ENCODE peak calls at places on chromosomes 16 and 17, in five cellular contexts. C, D, G, W and S are unnamed samples.

GRCh38 chr17:66469890-66470289 is 167.5 kb downstream of the PRKCA start:
- DNase-seq in G (no peak), D (no peak), W (no peak), C (no peak), S (no peak)

GRCh38 chr17:70251704-70252103 is 82.4 kb downstream of the KCNJ2 start:
- DNase-seq in D (peak), C (no peak), G (no peak), W (no peak), S (no peak)

GRCh38 chr16:8676737-8677375 is 2.4 kb downstream of the ABAT start:
- DNase-seq in D (no peak), W (no peak), C (no peak), G (no peak), S (no peak)

GRCh38 chr17:8122391-8122922 is 1.4 kb downstream of the HES7 start:
- DNase-seq in C (peak), D (no peak), W (peak), G (no peak), S (peak)

GRCh38 chr16:14510939-14511797 is 118.9 kb downstream of the PARN start:
- DNase-seq in C (no peak), W (no peak), D (no peak), G (no peak), S (no peak)

GRCh38 chr16:3074860-3075545 is 9.6 kb downstream of the IL32 start:
- DNase-seq in D (no peak), G (no peak), C (no peak), W (no peak), S (no peak)

GRCh38 chr17:68460715-68461114 is 3.4 kb upstream of the WIPI1 start:
- DNase-seq in C (no peak), D (no peak), G (no peak), W (no peak), S (no peak)

GRCh38 chr17:15340966-15341365 is 431 bp downstream of the TEKT3 start:
- DNase-seq in W (no peak), G (no peak), C (peak), D (no peak), S (peak)

GRCh38 chr16:71188956-71189712 is 41.4 kb downstream of the HYDIN start:
- DNase-seq in C (no peak), G (no peak), D (no peak), W (no peak), S (no peak)

GRCh38 chr17:82449136-82449882 is 1.2 kb downstream of the CYBC1 start:
- DNase-seq in C (no peak), D (no peak), W (peak), G (no peak), S (no peak)

GRCh38 chr17:36525113-36525512 is 9.6 kb downstream of the MYO19 start:
- DNase-seq in W (no peak), C (no peak), G (no peak), D (no peak), S (no peak)

GRCh38 chr17:2924211-2924610 is 128.0 kb downstream of the RAP1GAP2 start:
- DNase-seq in C (no peak), G (no peak), W (no peak), D (no peak), S (no peak)

GRCh38 chr16:27237229-27238015 is 31.1 kb downstream of the NSMCE1 start:
- DNase-seq in D (peak), C (no peak), G (no peak), W (no peak), S (no peak)

GRCh38 chr17:69430488-69430887 is 16.0 kb downstream of the MAP2K6 start:
- DNase-seq in W (no peak), D (no peak), C (peak), G (no peak), S (no peak)

GRCh38 chr16:84543931-84544776 is 39.7 kb upstream of the MEAK7 start:
- DNase-seq in W (no peak), G (no peak), D (no peak), C (no peak), S (peak)

GRCh38 chr16:61148930-61149329 is 887.3 kb downstream of the CDH8 start:
- DNase-seq in C (peak), G (no peak), D (no peak), W (no peak), S (no peak)

GRCh38 chr17:37657202-37657601 is 14.0 kb upstream of the DDX52 start:
- DNase-seq in C (no peak), D (no peak), W (no peak), G (no peak), S (no peak)

GRCh38 chr17:37664214-37664613 is 21.0 kb upstream of the DDX52 start:
- DNase-seq in C (no peak), W (no peak), G (no peak), D (no peak), S (no peak)

GRCh38 chr17:37662358-37662757 is 19.1 kb upstream of the DDX52 start:
- DNase-seq in W (peak), D (no peak), C (no peak), G (no peak), S (peak)

GRCh38 chr17:37661372-37662014 is 18.2 kb upstream of the DDX52 start:
- DNase-seq in C (peak), D (no peak), G (no peak), W (no peak), S (no peak)

DNA sequence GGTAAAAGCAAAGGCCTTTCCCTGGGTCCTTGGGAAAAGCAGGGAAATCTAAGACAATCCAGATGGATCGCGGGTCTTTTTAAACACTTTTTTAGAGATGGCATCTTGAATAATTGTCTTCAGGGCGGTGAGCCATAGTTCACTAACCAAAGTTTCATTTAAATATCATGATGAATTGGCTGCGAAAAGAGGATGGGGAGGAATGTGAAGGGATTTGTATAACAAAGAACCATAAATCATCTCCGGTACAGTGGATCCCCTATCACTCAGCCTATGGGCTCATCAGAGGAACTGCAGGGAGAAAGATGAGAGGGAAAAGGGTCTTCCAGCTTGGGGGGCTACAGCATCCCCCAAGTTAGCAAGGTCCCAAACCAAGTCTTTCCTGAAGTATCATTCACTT is 16.6 kb upstream of the DDX52 start:
- DNase-seq in G (no peak), W (no peak), C (no peak), D (no peak), S (no peak)
- TF ChIP-seq CTCF in G (no peak), W (peak), C (no peak), D (no peak), S (no peak)

GRCh38 chr17:17155568-17155967 is 50.6 kb downstream of the PLD6 start:
- DNase-seq in D (no peak), G (no peak), W (no peak), C (no peak), S (no peak)
- TF ChIP-seq CTCF in D (no peak), G (no peak), W (no peak), C (no peak), S (no peak)

DNA sequence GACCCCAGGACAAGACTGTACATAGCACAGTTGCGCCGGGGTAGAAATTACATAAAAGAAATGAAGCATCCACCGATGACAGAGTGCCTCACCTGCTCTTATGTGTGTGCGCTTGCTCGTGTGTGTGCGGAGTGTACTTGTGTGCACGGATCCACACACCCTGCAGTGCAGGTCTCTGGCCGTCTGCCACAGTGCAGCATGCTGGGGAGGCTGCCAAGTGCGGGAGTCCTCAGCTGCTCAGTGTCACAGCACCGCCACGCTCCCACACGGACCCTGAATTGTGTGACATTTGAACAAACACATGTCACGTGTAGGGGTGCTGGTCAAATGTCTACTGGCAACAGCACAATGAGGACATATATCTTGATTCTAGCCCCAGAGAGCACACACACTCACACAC is 243.1 kb upstream of the MYOCD start:
- DNase-seq in G (no peak), C (no peak), D (no peak), W (no peak), S (no peak)
- TF ChIP-seq CTCF in G (no peak), C (no peak), D (no peak), W (no peak), S (no peak)

GRCh38 chr16:88035292-88035691 is 84.1 kb downstream of the BANP start:
- DNase-seq in D (no peak), C (no peak), W (no peak), G (no peak), S (no peak)
- TF ChIP-seq CTCF in D (no peak), C (no peak), W (no peak), G (no peak), S (no peak)

DNA sequence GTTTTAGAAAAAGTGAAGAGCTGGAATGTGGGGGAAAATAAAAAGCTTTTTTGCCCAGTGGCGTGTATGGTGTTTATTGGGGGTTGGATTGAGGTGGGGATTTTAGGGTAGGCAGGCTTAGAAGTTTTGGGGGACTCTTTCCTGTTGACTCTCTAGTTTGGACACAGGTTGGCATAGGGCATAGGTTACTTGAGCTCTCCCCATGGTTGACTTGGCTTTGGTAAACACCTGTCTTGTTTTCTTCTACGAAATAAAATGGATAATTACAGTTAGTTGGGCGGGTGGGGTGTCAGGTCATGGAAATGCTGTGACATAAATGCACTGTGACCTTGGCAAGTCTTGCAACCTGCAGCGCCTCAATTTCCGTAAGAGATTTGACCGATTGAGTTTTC is 680 bp upstream of the TAOK2 start:
- DNase-seq in G (no peak), D (no peak), W (no peak), C (no peak), S (no peak)
- TF ChIP-seq CTCF in G (no peak), D (no peak), W (no peak), C (no peak), S (no peak)

GRCh38 chr17:50919321-50920040 is 53.3 kb upstream of the TOB1 start:
- DNase-seq in G (peak), W (peak), C (peak), D (peak), S (peak)

GRCh38 chr17:50917418-50917743 is 51.2 kb upstream of the TOB1 start:
- DNase-seq in D (no peak), G (no peak), W (peak), C (no peak), S (no peak)

GRCh38 chr17:50918933-50919296 is 52.8 kb upstream of the TOB1 start:
- DNase-seq in C (no peak), W (no peak), G (no peak), D (peak), S (no peak)

GRCh38 chr17:50916708-50917417 is 50.7 kb upstream of the TOB1 start:
- DNase-seq in D (no peak), W (no peak), C (no peak), G (no peak), S (no peak)

DNA sequence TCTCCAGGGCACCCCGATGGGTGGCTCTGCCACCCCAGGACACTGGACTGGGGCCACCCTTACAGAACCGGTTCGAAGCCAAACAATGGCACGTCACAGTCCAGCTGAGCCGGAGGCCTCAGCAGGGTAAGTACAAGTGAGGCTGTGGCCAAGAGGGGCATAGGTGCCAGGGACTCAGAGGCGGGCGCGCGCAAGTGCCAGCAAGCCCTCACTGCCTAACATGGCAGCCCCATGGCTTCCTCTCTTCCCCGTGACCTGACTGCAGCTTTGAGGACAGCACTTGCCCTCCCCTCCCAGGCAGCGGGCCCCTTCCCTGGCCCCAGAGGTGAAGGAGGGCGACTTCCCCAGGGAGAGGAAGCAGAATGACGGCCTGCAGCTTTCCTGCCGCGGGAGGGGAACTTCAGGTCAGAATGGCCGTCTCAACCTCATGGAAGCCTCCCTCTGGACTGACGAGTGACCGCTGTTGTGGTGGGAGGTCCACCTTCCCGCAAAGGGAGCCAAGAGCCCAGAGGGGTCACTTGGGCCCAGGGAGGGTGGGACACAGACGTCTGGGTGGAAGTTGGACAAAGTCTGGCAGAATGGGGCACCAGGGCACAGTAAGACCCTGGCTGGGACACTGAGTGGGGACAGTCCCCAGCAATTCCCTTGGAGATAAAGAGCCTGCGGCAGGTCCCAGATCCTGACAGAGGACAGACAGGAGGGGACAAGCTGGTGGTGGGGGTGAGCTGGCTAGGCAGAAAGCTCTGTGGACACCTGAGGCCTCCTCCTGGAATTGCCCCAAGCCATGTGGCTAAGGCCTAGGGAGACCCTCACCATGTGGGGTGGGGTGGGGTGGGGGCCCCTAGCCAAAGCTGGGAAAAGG is 52.1 kb upstream of the TOB1 start:
- DNase-seq in W (no peak), G (no peak), C (no peak), D (peak), S (no peak)
- TF ChIP-seq CTCF in W (no peak), G (no peak), C (no peak), D (no peak), S (no peak)

GRCh38 chr16:74456290-74456625 is 35.0 kb upstream of the CLEC18B start:
- DNase-seq in W (no peak), D (no peak), C (no peak), G (no peak), S (no peak)
- TF ChIP-seq CTCF in W (no peak), D (no peak), C (no peak), G (no peak), S (no peak)